ENCODE peak calls at places on chromosome 14, in seven cellular contexts. O is astrocyte, J is GM23248, F is mammary epithelial cell, P is GM23338, V is mesenchymal stem cell, X is DND-41. L is an unnamed sample.

GRCh38 chr14:55586411-55586810 is 6.4 kb downstream of the KTN1 start:
- DNase-seq in O (no peak), J (no peak), F (no peak), P (no peak), V (no peak), X (no peak), L (no peak)

GRCh38 chr14:92886337-92886736 is 36.6 kb upstream of the CHGA start:
- DNase-seq in O (no peak), J (no peak), F (no peak), P (no peak), V (no peak), X (no peak), L (no peak)

GRCh38 chr14:92144708-92145107 is 22.9 kb downstream of the CPSF2 start:
- DNase-seq in O (peak), J (peak), F (no peak), P (no peak), V (peak), X (no peak), L (no peak)

GRCh38 chr14:105818712-105819005 is 292.3 kb downstream of the TMEM121 start:
- DNase-seq in O (no peak), J (no peak), F (no peak), P (no peak), V (no peak), X (no peak), L (no peak)

GRCh38 chr14:92517761-92518160 is 4.2 kb downstream of the RIN3 start:
- DNase-seq in O (no peak), J (no peak), F (no peak), P (no peak), V (no peak), X (no peak), L (no peak)

GRCh38 chr14:94145902-94146527 is 16.6 kb upstream of the IFI27L2 start:
- DNase-seq in O (no peak), J (no peak), F (peak), P (no peak), V (no peak), X (peak), L (no peak)

GRCh38 chr14:72651081-72651480 is 242.8 kb downstream of the DPF3 start:
- DNase-seq in O (peak), J (peak), F (no peak), P (no peak), V (peak), X (no peak), L (no peak)

GRCh38 chr14:103698380-103699260 is 16.6 kb downstream of the XRCC3 start:
- DNase-seq in O (no peak), J (no peak), F (no peak), P (no peak), V (no peak), X (no peak), L (peak)

GRCh38 chr14:99757331-99758070 is 35.7 kb upstream of the EML1 start:
- DNase-seq in O (peak), J (peak), F (peak), P (no peak), V (peak), X (no peak), L (no peak)

GRCh38 chr14:72638021-72638420 is 255.9 kb downstream of the DPF3 start:
- DNase-seq in O (peak), J (peak), F (peak), P (no peak), V (peak), X (no peak), L (no peak)

GRCh38 chr14:73463411-73463810 is 5.1 kb upstream of the NUMB start:
- DNase-seq in O (peak), J (peak), F (peak), P (no peak), V (peak), X (peak), L (no peak)

GRCh38 chr14:33282181-33282580 is 343.5 kb downstream of the NPAS3 start:
- DNase-seq in O (peak), J (peak), F (no peak), P (no peak), V (no peak), X (no peak), L (no peak)

DNA sequence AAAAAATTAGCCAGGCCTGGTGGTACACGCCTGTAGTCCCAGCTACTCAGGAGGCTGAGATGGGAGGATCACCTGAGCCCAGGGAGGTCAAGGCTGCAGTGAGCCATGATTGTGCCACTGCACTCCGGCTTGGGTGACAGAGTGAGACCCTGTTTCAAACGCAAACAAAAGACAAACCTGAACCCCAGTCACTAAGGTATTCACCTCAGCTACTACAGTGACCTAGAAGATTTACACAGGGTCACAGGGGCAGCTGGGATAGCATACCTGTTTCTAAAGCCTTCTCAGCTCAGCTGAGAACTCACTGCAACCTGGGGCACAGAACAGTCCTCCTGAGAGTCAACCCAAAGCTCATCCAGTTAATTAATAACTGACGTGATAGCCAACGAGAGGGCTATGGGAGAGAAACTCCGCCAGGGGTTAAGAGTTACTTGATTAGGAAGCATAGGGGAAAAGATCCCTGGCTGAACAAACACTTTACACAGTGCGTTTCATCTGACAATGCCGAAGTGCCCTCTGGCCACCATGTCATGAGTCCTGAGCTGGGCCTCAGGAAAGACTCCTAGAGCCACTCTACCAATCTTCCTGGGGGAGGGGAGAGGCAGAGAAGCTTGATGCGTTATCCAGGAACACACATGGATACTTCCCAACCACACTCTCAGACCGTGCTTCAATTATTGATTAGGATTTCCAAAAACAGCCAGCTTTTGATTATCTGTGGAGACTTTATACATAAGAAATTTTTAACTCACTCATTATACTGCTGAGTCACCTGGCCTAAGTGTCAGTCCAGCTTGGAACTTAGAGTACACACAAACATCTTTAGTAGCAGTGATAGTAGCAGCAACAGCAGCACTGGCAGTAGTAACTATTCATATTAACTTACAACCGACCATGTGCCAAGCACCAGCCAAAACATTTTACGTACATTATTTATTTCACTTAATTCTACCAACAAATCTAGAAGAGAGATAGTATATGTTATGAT is 48.2 kb downstream of the FOXN3 start:
- DNase-seq in O (no peak), J (peak), F (no peak), P (no peak), V (peak), X (no peak), L (no peak)
- H3K4me2 ChIP-seq in O (no peak), J (no peak), F (no peak), P (peak), V (no peak), X (no peak), L (no peak)

GRCh38 chr14:51085007-51085406 is 9.9 kb downstream of the TRIM9 start:
- DNase-seq in O (no peak), J (no peak), F (no peak), P (no peak), V (no peak), X (no peak), L (no peak)
- H2AFZ ChIP-seq in O (no peak), J (no peak), F (no peak), P (no peak), V (no peak), X (no peak), L (no peak)

DNA sequence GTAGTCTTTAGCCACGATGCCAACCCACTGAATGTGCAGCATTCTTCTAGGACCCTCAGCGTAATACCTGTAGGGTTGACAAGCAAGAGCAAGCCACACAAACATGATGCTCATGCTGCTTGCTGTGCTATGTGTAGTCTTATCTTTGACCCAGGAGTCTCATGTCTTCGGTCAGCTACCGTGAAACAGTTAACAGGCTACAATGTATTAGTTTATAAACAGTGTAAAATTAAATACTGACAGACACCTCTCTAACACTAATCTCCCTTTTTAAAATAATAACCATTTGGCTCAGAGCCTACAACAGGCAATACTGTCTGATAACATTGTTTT is 1.9 kb downstream of the EAPP start:
- DNase-seq in O (no peak), J (no peak), F (no peak), P (no peak), V (no peak), X (no peak), L (no peak)
- H3K27ac ChIP-seq in O (peak), J (peak), F (no peak), P (peak), V (peak), X (no peak), L (no peak)

DNA sequence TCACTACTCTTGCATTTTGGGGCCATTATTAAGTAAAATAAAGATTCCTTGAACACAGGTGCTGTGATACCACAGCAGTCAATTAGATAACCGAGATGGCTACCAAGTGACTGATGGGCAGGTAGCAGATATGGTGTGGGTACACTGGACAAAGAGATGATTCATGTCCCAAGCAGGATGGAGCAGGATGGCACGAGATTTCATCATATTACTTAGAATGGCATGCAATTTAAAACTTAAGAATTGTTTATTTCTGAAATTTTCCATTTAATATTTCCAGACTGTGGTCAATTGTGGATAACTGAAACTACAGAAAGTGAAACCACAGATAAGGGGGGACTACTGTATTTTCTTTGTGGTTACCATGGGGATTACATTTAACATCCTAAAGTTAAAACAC is 7.5 kb upstream of the ZFP36L1 start:
- DNase-seq in O (no peak), J (peak), F (no peak), P (no peak), V (peak), X (no peak), L (no peak)
- H3K4me2 ChIP-seq in O (no peak), J (peak), F (peak), P (peak), V (no peak), X (no peak), L (no peak)

DNA sequence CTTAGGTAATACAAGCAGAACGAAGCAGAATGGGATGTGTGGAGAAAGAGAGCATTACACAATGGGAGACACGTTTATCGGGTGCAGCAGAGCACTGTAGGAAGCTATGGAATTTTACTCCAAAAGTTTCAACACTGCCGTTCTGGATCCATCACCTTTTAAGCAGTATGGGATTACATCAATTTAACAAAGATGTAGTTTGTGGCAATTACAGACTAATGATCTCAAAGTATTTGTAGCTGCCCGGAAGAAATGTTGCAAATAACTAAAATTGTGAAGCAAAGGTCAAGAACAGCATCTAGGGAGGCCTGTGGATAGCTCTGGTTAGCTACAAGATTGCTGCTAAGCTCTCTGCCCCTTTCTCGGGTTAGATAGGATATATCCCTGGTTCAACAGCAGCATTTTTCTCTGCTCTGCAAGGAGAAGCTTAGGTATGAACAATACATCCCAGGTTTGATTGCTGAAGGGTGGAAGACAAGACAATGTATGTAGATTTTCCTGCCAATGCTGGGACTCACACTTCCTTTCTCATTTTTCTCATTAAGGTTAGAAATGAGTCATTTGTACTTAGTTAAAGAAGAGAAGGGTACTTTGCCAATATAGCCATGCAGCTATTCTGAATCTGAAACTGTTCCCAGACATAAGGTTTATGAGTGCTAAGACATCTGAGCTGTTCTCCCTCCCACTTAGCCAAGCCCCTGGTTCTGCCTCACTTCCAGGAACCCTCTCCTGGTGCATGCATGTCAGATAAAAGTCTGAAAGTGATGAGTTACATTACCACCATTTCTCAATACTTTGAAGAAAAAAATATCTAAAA is 75.0 kb upstream of the HIF1A start:
- DNase-seq in O (peak), J (peak), F (peak), P (no peak), V (peak), X (no peak), L (no peak)
- H2AFZ ChIP-seq in O (no peak), J (no peak), F (no peak), P (peak), V (no peak), X (no peak), L (peak)

GRCh38 chr14:77236814-77237213 is 34.2 kb downstream of the NGB start:
- DNase-seq in O (no peak), J (no peak), F (no peak), P (no peak), V (no peak), X (no peak), L (no peak)

GRCh38 chr14:77238996-77239395 is 32.0 kb downstream of the NGB start:
- DNase-seq in O (no peak), J (no peak), F (no peak), P (no peak), V (no peak), X (no peak), L (no peak)

GRCh38 chr14:77240336-77240915 is 30.6 kb downstream of the NGB start:
- DNase-seq in O (no peak), J (no peak), F (no peak), P (no peak), V (no peak), X (no peak), L (no peak)

GRCh38 chr14:77239412-77239811 is 31.6 kb downstream of the NGB start:
- DNase-seq in O (no peak), J (no peak), F (no peak), P (no peak), V (no peak), X (no peak), L (no peak)

GRCh38 chr14:77238356-77238755 is 32.6 kb downstream of the NGB start:
- DNase-seq in O (no peak), J (no peak), F (no peak), P (no peak), V (no peak), X (no peak), L (no peak)
- H3K27ac ChIP-seq in O (no peak), J (no peak), F (no peak), P (no peak), V (no peak), X (no peak), L (no peak)

L was measured in Karpas-422.